ENCODE peak calls at places on chromosomes 5 and 9, in nine cellular contexts. Z is heart left ventricle, O is transverse colon, W is gastrocnemius medialis, M is GM12892, P is Peyer's patch, B is vagina, U is body of pancreas, K is A549. G is an unnamed sample.

GRCh38 chr5:92637960-92638359 is 943.1 kb downstream of the NR2F1-AS1 start:
- DNase-seq in B (no peak), Z (no peak), U (no peak), M (no peak), W (no peak), P (no peak), O (no peak), K (no peak), G (no peak)

GRCh38 chr5:35324201-35324600 is 93.9 kb upstream of the PRLR start:
- DNase-seq in W (no peak), U (no peak), K (no peak), O (no peak), P (no peak), M (no peak), B (no peak), Z (no peak), G (no peak)

GRCh38 chr9:3898371-3899218 is 372.8 kb upstream of the RFX3 start:
- DNase-seq in W (no peak), Z (no peak), O (peak), U (no peak), P (no peak), M (no peak), B (no peak), K (no peak), G (no peak)

GRCh38 chr5:61053937-61054336 is 108.3 kb downstream of the SMIM15 start:
- DNase-seq in P (no peak), U (no peak), K (no peak), B (no peak), M (no peak), Z (no peak), W (no peak), O (no peak), G (no peak)

GRCh38 chr9:136757751-136758140 is 297 bp downstream of the LCN8 start:
- DNase-seq in U (no peak), M (no peak), O (no peak), B (no peak), K (no peak), W (no peak), P (no peak), Z (no peak), G (no peak)

GRCh38 chr5:40554794-40555193 is 124.9 kb upstream of the PTGER4 start:
- DNase-seq in W (no peak), Z (no peak), B (no peak), O (peak), P (peak), M (no peak), U (no peak), K (no peak), G (no peak)

GRCh38 chr5:126189862-126190261 is 233.3 kb upstream of the GRAMD2B start:
- DNase-seq in U (no peak), W (no peak), Z (no peak), O (no peak), B (no peak), M (no peak), P (no peak), K (no peak), G (no peak)

GRCh38 chr9:14661421-14662059 is 31.7 kb downstream of the ZDHHC21 start:
- DNase-seq in P (no peak), W (no peak), O (no peak), B (no peak), U (no peak), Z (no peak), K (peak), M (no peak), G (no peak)

GRCh38 chr9:108180511-108180910 is 675.3 kb downstream of the ACTL7B start:
- DNase-seq in Z (no peak), U (peak), M (no peak), W (peak), P (no peak), O (peak), K (no peak), B (no peak), G (no peak)

GRCh38 chr9:74133921-74134320 is 363.2 kb upstream of the RORB start:
- DNase-seq in P (no peak), M (no peak), Z (no peak), B (no peak), U (no peak), O (no peak), K (no peak), W (no peak), G (no peak)

GRCh38 chr9:114570742-114571141 is 16.8 kb upstream of the ATP6V1G1 start:
- DNase-seq in O (no peak), B (no peak), M (no peak), U (no peak), K (no peak), P (no peak), Z (no peak), W (no peak), G (no peak)

GRCh38 chr5:68007446-68007845 is 208.1 kb upstream of the PIK3R1 start:
- DNase-seq in Z (peak), U (peak), W (peak), P (peak), O (peak), B (no peak), K (no peak), M (no peak), G (no peak)

GRCh38 chr9:129709471-129710460 is 43.1 kb downstream of the PTGES start:
- DNase-seq in Z (no peak), U (no peak), K (no peak), W (no peak), P (no peak), B (no peak), O (no peak), M (no peak), G (no peak)

GRCh38 chr5:1633605-1634336 is 110.0 kb upstream of the LPCAT1 start:
- DNase-seq in O (peak), W (peak), U (peak), Z (peak), P (peak), K (peak), B (no peak), M (peak), G (no peak)

GRCh38 chr5:16933337-16933736 is 2.8 kb downstream of the MYO10 start:
- DNase-seq in K (no peak), U (no peak), B (no peak), O (no peak), W (no peak), M (no peak), P (no peak), Z (no peak), G (no peak)

GRCh38 chr5:5544094-5544663 is 121.7 kb downstream of the ICE1 start:
- DNase-seq in B (no peak), M (no peak), Z (no peak), W (no peak), P (no peak), K (no peak), U (no peak), O (no peak), G (no peak)

GRCh38 chr5:176735383-176736265 is 74.7 kb upstream of the UNC5A start:
- DNase-seq in U (no peak), P (peak), O (peak), B (peak), K (no peak), M (no peak), Z (peak), W (no peak), G (no peak)

GRCh38 chr5:108481355-108481931 is 99.5 kb upstream of the FBXL17 start:
- DNase-seq in B (no peak), O (no peak), Z (no peak), K (peak), M (no peak), U (no peak), W (no peak), P (no peak), G (no peak)

GRCh38 chr5:134176523-134177196 is at the start of gene SKP1:
- DNase-seq in B (no peak), P (peak), W (peak), K (peak), M (peak), Z (peak), O (peak), U (peak), G (peak)

GRCh38 chr5:65035212-65036206 is 266.8 kb downstream of the CWC27 start:
- DNase-seq in Z (peak), O (peak), B (no peak), U (peak), W (peak), P (peak), M (peak), K (peak), G (peak)

GRCh38 chr5:96997265-96997859 is 61.5 kb downstream of the LNPEP start:
- DNase-seq in B (no peak), M (no peak), P (no peak), K (peak), O (no peak), U (peak), Z (no peak), W (no peak), G (no peak)

GRCh38 chr9:88923653-88924284 is 67.5 kb upstream of the S1PR3 start:
- DNase-seq in B (no peak), U (no peak), P (no peak), M (no peak), W (no peak), Z (no peak), K (no peak), O (no peak), G (no peak)

GRCh38 chr9:94869415-94869838 is 142.9 kb downstream of the AOPEP start:
- DNase-seq in Z (no peak), K (peak), U (no peak), W (no peak), O (no peak), P (no peak), M (no peak), B (no peak), G (no peak)

GRCh38 chr9:126836216-126836615 is 24.2 kb upstream of the ZBTB34 start:
- DNase-seq in B (no peak), U (no peak), K (no peak), P (no peak), M (no peak), Z (no peak), W (no peak), O (no peak), G (no peak)

GRCh38 chr9:120950421-120951388 is 24.1 kb upstream of the TRAF1 start:
- DNase-seq in M (no peak), K (no peak), Z (no peak), P (no peak), U (no peak), B (no peak), W (no peak), O (no peak), G (no peak)

GRCh38 chr5:68548959-68549676 is 333.6 kb downstream of the PIK3R1 start:
- DNase-seq in K (peak), O (no peak), U (no peak), Z (no peak), P (no peak), B (no peak), W (no peak), M (no peak), G (no peak)

GRCh38 chr5:124102491-124102890 is 590.5 kb downstream of the CSNK1G3 start:
- DNase-seq in B (no peak), M (no peak), W (no peak), U (no peak), Z (no peak), O (no peak), P (no peak), K (no peak), G (no peak)

GRCh38 chr9:88736136-88736637 is 201.2 kb downstream of the NXNL2 start:
- DNase-seq in K (no peak), W (no peak), Z (no peak), B (no peak), P (no peak), O (no peak), M (no peak), U (no peak), G (no peak)

GRCh38 chr9:136051568-136052432 is 43.3 kb downstream of the NACC2 start:
- DNase-seq in W (no peak), U (peak), P (peak), B (no peak), M (no peak), K (peak), Z (peak), O (peak), G (no peak)

GRCh38 chr5:123951204-123951977 is 439.4 kb downstream of the CSNK1G3 start:
- DNase-seq in B (no peak), P (no peak), M (no peak), U (no peak), O (no peak), Z (no peak), K (peak), W (no peak), G (no peak)

GRCh38 chr9:6384732-6385131 is 28.3 kb upstream of the UHRF2 start:
- DNase-seq in W (no peak), P (no peak), O (no peak), U (no peak), M (no peak), Z (no peak), B (no peak), K (no peak), G (no peak)

GRCh38 chr9:6356441-6356840 is 28.3 kb downstream of the TPD52L3 start:
- DNase-seq in B (no peak), M (no peak), K (no peak), W (no peak), Z (no peak), P (no peak), U (no peak), O (no peak), G (no peak)

GRCh38 chr9:20854444-20854843 is 170.4 kb downstream of the FOCAD start:
- DNase-seq in U (no peak), W (no peak), B (no peak), Z (no peak), M (no peak), K (no peak), P (no peak), O (no peak), G (no peak)

GRCh38 chr5:153517105-153517700 is 26.7 kb downstream of the GRIA1 start:
- DNase-seq in K (no peak), Z (no peak), B (no peak), M (no peak), P (no peak), U (no peak), O (no peak), W (no peak), G (no peak)

DNA sequence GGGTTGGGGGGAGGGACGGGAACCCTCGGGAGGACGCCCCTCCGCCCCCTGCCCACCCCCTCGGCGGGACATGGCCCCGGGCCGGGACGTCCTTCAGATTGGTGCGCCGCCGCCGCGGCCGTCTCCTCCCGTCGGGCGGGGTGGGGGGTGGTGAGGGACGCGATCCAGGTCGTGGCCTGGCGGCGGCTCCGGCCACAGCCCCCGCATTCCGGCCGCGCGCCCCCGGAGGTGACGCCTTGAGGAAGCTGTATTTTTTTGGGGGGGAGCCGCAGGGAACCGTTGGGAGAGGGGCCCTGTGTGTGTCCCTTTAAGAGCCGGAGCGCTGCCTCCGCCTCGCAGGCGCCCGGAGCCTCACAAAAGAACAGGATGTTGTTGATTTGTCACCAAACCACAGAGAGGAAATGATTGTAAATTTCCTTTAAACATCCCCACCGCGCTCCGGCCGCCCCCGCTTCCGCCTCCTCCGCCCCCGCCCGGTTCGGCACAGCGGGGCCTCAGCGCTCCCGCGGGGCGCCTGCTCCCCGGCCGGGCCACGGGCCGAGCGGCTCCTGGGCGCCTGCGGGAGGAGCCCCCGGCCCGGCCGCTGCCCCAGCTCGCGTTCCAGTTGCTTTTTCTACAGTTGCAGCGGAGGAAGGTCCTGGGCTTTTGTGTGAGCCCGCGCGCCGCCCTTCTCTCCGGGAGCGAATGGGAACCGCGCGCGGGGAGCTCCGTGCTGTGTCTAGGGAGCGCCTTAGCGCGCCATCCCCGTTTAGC is 32.1 kb upstream of the SPRY4 start:
- DNase-seq in O (peak), Z (peak), P (peak), M (peak), W (peak), U (peak), K (peak), B (no peak), G (peak)
- TF ChIP-seq POLR2A in O (no peak), Z (peak), P (peak), M (peak), W (peak), U (peak), K (peak), B (no peak), G (no peak)

GRCh38 chr5:172909931-172910502 is 49.2 kb upstream of the RPL26L1 start:
- DNase-seq in K (peak), B (no peak), P (no peak), Z (no peak), W (no peak), O (no peak), M (no peak), U (no peak), G (no peak)

GRCh38 chr5:172911628-172911880 is 47.7 kb upstream of the RPL26L1 start:
- DNase-seq in P (no peak), Z (no peak), M (no peak), K (no peak), O (no peak), B (no peak), W (no peak), U (no peak), G (no peak)

GRCh38 chr5:172911976-172912375 is 47.2 kb upstream of the RPL26L1 start:
- DNase-seq in P (no peak), O (no peak), Z (no peak), B (no peak), W (no peak), U (no peak), K (no peak), M (no peak), G (no peak)

GRCh38 chr5:172913117-172913850 is 45.9 kb upstream of the RPL26L1 start:
- DNase-seq in O (no peak), W (no peak), Z (no peak), P (no peak), K (no peak), U (peak), M (no peak), B (no peak), G (no peak)

DNA sequence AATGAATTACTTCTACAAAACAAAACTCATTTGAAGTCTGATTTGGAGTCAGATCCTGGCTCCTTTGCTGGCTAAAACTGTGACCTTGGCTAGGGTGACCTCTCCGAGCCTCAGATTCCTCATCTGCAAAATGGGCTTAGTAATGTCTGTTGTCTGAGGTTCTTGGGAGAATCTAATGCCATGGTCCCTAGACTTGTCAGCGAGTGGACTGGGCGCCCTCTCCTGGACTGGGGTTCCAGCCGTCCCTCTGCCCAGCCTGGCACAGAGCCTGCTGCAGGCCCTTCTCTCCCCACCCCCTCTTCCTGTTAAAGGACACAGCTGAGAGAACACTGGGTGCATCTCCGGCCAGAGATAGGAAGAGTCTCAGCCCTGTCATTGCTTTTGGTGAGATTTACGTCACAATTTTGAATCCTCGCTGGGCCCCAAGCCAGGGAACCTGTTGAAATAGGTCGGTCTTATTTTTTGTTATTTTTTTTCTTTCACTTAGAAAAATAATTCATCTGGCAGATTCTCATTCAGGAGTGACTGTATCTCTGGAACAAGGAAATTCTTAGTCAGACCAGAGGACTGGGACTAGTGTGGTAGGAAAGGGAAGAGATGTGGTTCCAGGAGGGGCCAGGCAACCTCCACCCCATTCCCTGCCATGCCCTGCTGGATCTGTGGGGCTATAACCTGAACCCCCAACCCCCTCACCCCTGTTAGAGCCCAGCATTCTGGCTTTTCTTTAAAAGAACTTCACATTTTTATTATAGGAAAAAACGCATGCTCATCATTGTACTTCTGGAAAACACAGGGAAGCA is 48.2 kb upstream of the RPL26L1 start:
- DNase-seq in P (peak), B (no peak), U (peak), M (peak), W (peak), Z (peak), O (peak), K (peak), G (no peak)
- TF ChIP-seq POLR2A in P (no peak), B (no peak), U (no peak), M (no peak), W (no peak), Z (no peak), O (no peak), K (no peak), G (no peak)

GRCh38 chr9:68779558-68780376 is 74.7 kb downstream of the PIP5K1B start:
- DNase-seq in M (peak), K (peak), W (peak), P (peak), U (peak), Z (peak), O (peak), B (no peak), G (peak)
- TF ChIP-seq POLR2A in M (peak), K (peak), W (peak), P (peak), U (peak), Z (peak), O (peak), B (no peak), G (peak)

GRCh38 chr5:43401827-43402226 is 10.4 kb downstream of the CCL28 start:
- DNase-seq in M (no peak), Z (no peak), O (no peak), K (peak), B (no peak), U (no peak), W (no peak), P (peak), G (no peak)

GRCh38 chr5:43400082-43400481 is 12.1 kb downstream of the CCL28 start:
- DNase-seq in O (no peak), P (no peak), Z (no peak), K (no peak), W (no peak), M (no peak), B (no peak), U (no peak), G (no peak)

GRCh38 chr5:43396762-43397304 is 15.4 kb downstream of the CCL28 start:
- DNase-seq in P (peak), B (no peak), Z (peak), K (peak), O (peak), M (peak), U (peak), W (no peak), G (no peak)
- TF ChIP-seq POLR2A in P (no peak), B (no peak), Z (no peak), K (no peak), O (peak), M (peak), U (peak), W (no peak), G (no peak)

GRCh38 chr9:2241875-2242741 is 227.0 kb downstream of the SMARCA2 start:
- DNase-seq in U (peak), Z (peak), P (peak), M (peak), W (peak), B (no peak), O (peak), K (peak), G (peak)
- TF ChIP-seq POLR2A in U (peak), Z (peak), P (no peak), M (no peak), W (no peak), B (no peak), O (peak), K (peak), G (peak)

GRCh38 chr5:127517480-127518318 is at the start of gene PRRC1:
- DNase-seq in P (peak), U (peak), M (peak), K (peak), Z (peak), O (peak), B (no peak), W (peak), G (peak)
- TF ChIP-seq POLR2A in P (peak), U (peak), M (peak), K (peak), Z (peak), O (peak), B (no peak), W (peak), G (no peak)

DNA sequence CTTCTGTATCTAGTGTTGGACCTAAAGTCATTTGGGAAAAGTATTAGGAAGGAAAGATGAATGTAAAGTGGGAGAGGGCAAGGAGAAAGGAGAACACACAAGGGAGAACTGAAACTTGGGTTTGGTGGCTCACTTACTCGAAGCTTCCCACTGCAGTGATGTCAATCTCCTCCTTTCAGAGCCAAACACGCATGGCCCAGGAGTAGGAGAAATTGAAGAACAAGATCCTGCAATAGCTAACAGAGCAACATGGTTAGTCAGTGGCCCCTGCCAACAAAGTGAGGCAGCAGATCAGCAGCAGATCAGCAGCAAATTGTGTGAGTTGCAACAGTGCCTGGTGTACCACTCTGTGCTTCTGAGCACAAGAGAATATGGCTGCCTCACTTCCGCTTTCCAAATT is 366.4 kb downstream of the PSAT1 start:
- DNase-seq in O (no peak), B (no peak), P (no peak), W (no peak), Z (no peak), M (no peak), U (no peak), K (no peak), G (no peak)
- TF ChIP-seq POLR2A in O (no peak), B (no peak), P (no peak), W (no peak), Z (no peak), M (no peak), U (no peak), K (no peak), G (no peak)